ENCODE peak calls at places on chromosome 4, in eight cellular contexts. I is aorta, U is mesenchymal stem cell, W is tibial artery, Z is kidney, G is lower leg skin, L is retinal pigment epithelial cell, D is fibroblast of pulmonary artery. V is an unnamed sample.

GRCh38 chr4:3318561-3319021 is 25.8 kb downstream of the RGS12 start:
- DNase-seq in I (peak; percentile 51), U (no peak), W (peak; percentile 53), Z (peak; percentile 42), G (no peak), L (no peak), D (no peak), V (no peak)

GRCh38 chr4:30714408-30715031 is 5.6 kb upstream of the PCDH7 start:
- DNase-seq in I (peak; percentile 65), U (peak; percentile 72), W (no peak), Z (no peak), G (no peak), L (no peak), D (peak; percentile 77), V (peak; percentile 78)

GRCh38 chr4:179695175-179695574 is 2252.9 kb upstream of the AGA start:
- DNase-seq in I (no peak), U (peak; percentile 88), W (no peak), Z (no peak), G (no peak), L (no peak), D (peak; percentile 27), V (peak; percentile 21)

GRCh38 chr4:75630174-75630931 is at the start of gene CDKL2:
- DNase-seq in I (peak; percentile 95), U (peak; percentile 78), W (peak; percentile 86), Z (peak; percentile 97), G (peak; percentile 95), L (peak; percentile 27), D (peak; percentile 67), V (peak; percentile 64)

GRCh38 chr4:189124791-189125190 is 815.9 kb upstream of the FRG1 start:
- DNase-seq in I (no peak), U (no peak), W (no peak), Z (no peak), G (no peak), L (no peak), D (no peak), V (no peak)

GRCh38 chr4:84238247-84239090 is 260.6 kb downstream of the NKX6-1 start:
- DNase-seq in I (no peak), U (no peak), W (no peak), Z (no peak), G (no peak), L (no peak), D (no peak), V (peak; percentile 35)

GRCh38 chr4:14802596-14802995 is 199.7 kb upstream of the CPEB2 start:
- DNase-seq in I (no peak), U (no peak), W (no peak), Z (no peak), G (no peak), L (no peak), D (no peak), V (no peak)

GRCh38 chr4:182560358-182560757 is 317.2 kb downstream of the TENM3 start:
- DNase-seq in I (no peak), U (peak; percentile 30), W (no peak), Z (no peak), G (no peak), L (no peak), D (no peak), V (peak; percentile 64)

GRCh38 chr4:113316879-113317278 is 267.4 kb downstream of the ANK2 start:
- DNase-seq in I (no peak), U (no peak), W (no peak), Z (no peak), G (no peak), L (no peak), D (no peak), V (no peak)

GRCh38 chr4:88969746-88970145 is 87.2 kb downstream of the FAM13A start:
- DNase-seq in I (no peak), U (no peak), W (no peak), Z (no peak), G (no peak), L (no peak), D (no peak), V (no peak)

GRCh38 chr4:75995727-75996126 is 5.0 kb upstream of the SDAD1 start:
- DNase-seq in I (no peak), U (peak; percentile 60), W (no peak), Z (no peak), G (no peak), L (no peak), D (peak; percentile 74), V (peak; percentile 78)

GRCh38 chr4:166308589-166308988 is 435.6 kb downstream of the TLL1 start:
- DNase-seq in I (no peak), U (no peak), W (no peak), Z (no peak), G (no peak), L (no peak), D (no peak), V (no peak)

DNA sequence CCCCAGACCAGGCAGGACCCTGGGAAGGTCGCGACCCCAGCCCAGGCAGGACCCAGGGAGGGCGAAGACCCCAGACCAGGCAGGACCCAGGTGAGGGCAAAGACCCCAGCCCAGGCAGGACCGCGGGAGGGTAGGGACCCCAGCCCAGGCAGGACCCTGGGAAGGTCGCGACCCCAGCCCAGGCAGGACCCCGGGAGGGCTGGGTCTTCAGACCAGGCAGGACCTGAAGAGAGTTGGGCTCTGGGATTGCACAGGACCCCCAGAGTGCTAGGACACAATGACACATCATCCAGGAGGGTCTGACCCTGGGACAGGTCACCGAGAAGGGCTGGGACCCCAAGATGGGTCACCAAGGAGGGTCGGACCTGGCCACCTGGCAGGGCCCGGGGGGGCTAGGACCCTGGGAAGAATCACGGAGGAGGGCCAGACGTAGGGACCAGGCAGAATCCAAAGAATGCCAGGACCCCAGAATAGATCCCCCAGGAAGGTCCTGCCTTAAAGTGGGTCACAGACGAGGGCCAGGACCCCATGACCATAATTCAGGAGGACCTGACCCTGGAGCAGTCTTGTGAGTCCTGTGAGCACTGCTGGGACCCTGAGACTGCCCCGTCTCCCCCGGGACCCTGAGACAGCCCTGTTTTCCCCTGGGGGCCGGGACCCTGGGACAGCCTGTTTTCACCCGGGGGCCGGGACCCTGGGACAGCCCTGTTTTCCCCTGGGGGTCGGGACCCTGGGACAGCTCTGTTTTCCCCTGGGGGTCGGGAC is 1.4 kb downstream of the PCGF3 start:
- DNase-seq in I (no peak), U (no peak), W (no peak), Z (no peak), G (no peak), L (no peak), D (no peak), V (no peak)
- H3K4me3 ChIP-seq in I (no peak overlapping the region), U (peak overlapping the region; percentile 91), W (peak overlapping the region; percentile 92), Z (peak overlapping the region; percentile 47), G (no peak overlapping the region), L (peak overlapping the region; percentile 82), D (peak overlapping the region; percentile 85), V (peak overlapping the region; percentile 69)

DNA sequence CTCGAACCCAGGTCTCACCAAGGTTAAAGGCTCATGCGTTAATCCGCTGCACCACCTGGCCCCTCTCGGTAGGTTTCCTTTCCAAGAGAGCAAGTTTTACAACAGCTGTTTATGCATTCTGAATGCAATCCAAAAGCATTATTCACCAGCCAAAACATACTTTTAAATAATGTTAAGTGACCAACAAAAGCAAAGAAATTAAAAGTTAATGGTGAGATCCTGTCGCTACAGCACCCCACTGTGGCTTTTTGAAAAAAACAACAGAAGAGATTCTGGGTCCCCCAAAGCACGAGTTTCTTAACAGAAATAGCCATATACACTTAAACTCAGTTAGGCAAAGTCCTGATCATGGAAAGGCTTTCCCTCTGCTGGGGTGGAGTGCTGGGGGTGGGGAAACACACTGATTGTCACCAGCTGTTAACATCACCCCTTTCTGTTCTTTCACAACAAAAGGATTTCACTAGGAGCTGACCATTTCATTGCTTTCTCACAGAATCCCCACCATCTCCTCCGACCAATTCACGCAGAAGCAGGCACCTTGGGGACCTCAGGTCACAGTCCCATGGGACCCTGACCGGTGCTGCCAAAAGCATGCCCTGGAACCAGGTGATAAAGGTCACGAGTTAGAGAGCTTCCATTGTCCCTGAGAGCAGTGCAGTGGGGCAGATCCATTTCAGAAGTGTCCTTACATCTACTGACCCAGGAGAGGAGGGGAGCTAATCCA is 51.2 kb downstream of the ZNF827 start:
- DNase-seq in I (no peak), U (peak; percentile 60), W (no peak), Z (no peak), G (peak; percentile 84), L (no peak), D (peak; percentile 81), V (peak; percentile 81)
- H3K4me3 ChIP-seq in I (no peak overlapping the region), U (no peak overlapping the region), W (no peak overlapping the region), Z (no peak overlapping the region), G (no peak overlapping the region), L (no peak overlapping the region), D (no peak overlapping the region), V (no peak overlapping the region)

GRCh38 chr4:36224969-36225903 is 19.1 kb downstream of the ARAP2 start:
- DNase-seq in I (no peak), U (no peak), W (no peak), Z (no peak), G (no peak), L (no peak), D (no peak), V (no peak)
- H3K4me3 ChIP-seq in I (no peak overlapping the region), U (no peak overlapping the region), W (no peak overlapping the region), Z (no peak overlapping the region), G (no peak overlapping the region), L (no peak overlapping the region), D (no peak overlapping the region), V (no peak overlapping the region)

GRCh38 chr4:140048419-140049022 is 105.5 kb downstream of the MAML3 start:
- DNase-seq in I (no peak), U (no peak), W (no peak), Z (no peak), G (no peak), L (no peak), D (no peak), V (no peak)

GRCh38 chr4:140047017-140047640 is 106.9 kb downstream of the MAML3 start:
- DNase-seq in I (peak; percentile 91), U (no peak), W (peak; percentile 84), Z (no peak), G (no peak), L (no peak), D (peak; percentile 54), V (no peak)

GRCh38 chr4:140047781-140048180 is 106.2 kb downstream of the MAML3 start:
- DNase-seq in I (no peak), U (no peak), W (no peak), Z (no peak), G (no peak), L (no peak), D (no peak), V (no peak)

GRCh38 chr4:140049924-140050681 is 103.9 kb downstream of the MAML3 start:
- DNase-seq in I (no peak), U (no peak), W (no peak), Z (no peak), G (no peak), L (no peak), D (peak; percentile 58), V (peak; percentile 70)

DNA sequence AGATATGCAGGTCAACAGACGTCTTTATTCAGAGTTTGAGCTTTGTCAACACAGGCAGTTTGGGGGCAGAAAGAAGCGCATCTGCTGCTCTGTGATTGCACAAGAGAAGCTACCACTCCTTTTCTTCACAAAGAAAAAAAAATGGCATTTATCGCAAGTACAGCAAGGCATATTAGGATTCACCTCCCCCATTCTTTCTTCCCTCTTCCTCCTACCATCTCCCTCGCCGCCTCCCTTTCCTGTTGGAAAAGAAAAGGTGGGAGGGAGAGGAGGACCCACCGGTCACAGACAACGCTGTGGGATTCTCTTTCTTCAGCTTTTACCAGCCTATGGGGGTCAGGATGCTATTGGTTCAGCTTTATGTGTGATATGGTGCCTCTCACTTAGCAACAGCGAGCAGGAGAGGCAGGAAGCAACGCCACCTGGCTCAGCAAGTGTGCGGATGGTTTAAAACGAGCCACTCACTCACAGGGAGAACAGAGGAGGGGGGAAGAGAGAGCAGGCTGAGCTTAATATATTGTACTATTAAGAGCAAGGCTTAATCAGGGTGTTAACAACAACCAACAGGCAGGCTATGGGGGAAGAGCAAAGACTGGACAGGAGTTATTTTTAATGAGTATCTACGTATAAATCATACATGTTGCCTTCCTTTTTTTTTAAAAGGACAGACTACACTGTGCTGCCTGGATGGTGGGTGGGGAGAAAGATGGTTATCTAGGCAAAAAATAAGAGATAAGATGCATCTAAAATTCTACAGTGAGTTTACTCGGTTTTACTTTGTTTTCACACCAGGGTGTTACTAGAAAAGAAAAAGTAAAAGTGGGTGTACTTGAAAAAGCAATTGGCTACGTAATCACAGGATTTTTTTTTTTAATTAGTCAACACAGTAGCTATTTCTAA is 104.7 kb downstream of the MAML3 start:
- DNase-seq in I (no peak), U (peak; percentile 44), W (no peak), Z (no peak), G (no peak), L (no peak), D (peak; percentile 82), V (peak; percentile 69)
- H3K4me3 ChIP-seq in I (peak overlapping the region; percentile 55), U (no peak overlapping the region), W (peak overlapping the region; percentile 42), Z (peak overlapping the region; percentile 61), G (no peak overlapping the region), L (peak overlapping the region; percentile 29), D (peak overlapping the region; percentile 47), V (peak overlapping the region; percentile 57)